ENCODE peak calls at places on chromosome 13, in seven cellular contexts. Z is HS-5; R is thyroid gland; D is stimulated activated naive CD4-positive, alpha-beta T cell treated with Interleukin-2 at 50 U/mL for 16 hours; H is NB4; E is heart left ventricle; W is AG10803. P is an unnamed sample.

GRCh38 chr13:25192936-25193335 is 20.8 kb upstream of the AMER2 start:
- DNase-seq in W (no peak), E (no peak), H (no peak), R (no peak), D (no peak), Z (no peak), P (no peak)

GRCh38 chr13:91744284-91744683 is 345.9 kb downstream of the GPC5 start:
- DNase-seq in Z (no peak), W (no peak), D (no peak), R (no peak), H (no peak), E (no peak), P (no peak)

GRCh38 chr13:25538276-25538675 is 166.5 kb downstream of the ATP8A2 start:
- DNase-seq in E (no peak), W (no peak), R (no peak), Z (no peak), D (no peak), H (no peak), P (no peak)

GRCh38 chr13:39538826-39539555 is 64.0 kb downstream of the LHFPL6 start:
- DNase-seq in Z (no peak), H (no peak), E (no peak), D (no peak), R (no peak), W (peak), P (peak)

GRCh38 chr13:111898956-111899713 is 167.8 kb upstream of the SOX1 start:
- DNase-seq in R (no peak), H (no peak), W (no peak), D (no peak), E (no peak), Z (no peak), P (no peak)

GRCh38 chr13:101556676-101557121 is 104.2 kb downstream of the ITGBL1 start:
- DNase-seq in W (peak), Z (no peak), R (no peak), E (no peak), D (no peak), H (no peak), P (no peak)

GRCh38 chr13:49046534-49046933 is 70.8 kb downstream of the FNDC3A start:
- DNase-seq in E (no peak), H (no peak), D (no peak), Z (no peak), W (peak), R (no peak), P (no peak)

GRCh38 chr13:62510906-62511655 is 1095.4 kb upstream of the PCDH20 start:
- DNase-seq in D (no peak), E (no peak), R (no peak), H (no peak), Z (no peak), W (no peak), P (no peak)

GRCh38 chr13:94339116-94339687 is 140.3 kb downstream of the DCT start:
- DNase-seq in D (no peak), E (no peak), H (no peak), Z (no peak), W (no peak), R (no peak), P (no peak)

GRCh38 chr13:113835461-113836274 is 28.2 kb downstream of the GAS6 start:
- DNase-seq in W (peak), R (no peak), E (peak), D (no peak), Z (no peak), H (peak), P (no peak)

GRCh38 chr13:107608736-107609135 is 606.6 kb downstream of the LIG4 start:
- DNase-seq in E (no peak), R (no peak), Z (no peak), W (no peak), H (no peak), D (no peak), P (no peak)

GRCh38 chr13:51887441-51887840 is 25.7 kb downstream of the CCDC70 start:
- DNase-seq in H (no peak), R (no peak), W (no peak), Z (no peak), E (no peak), D (no peak), P (no peak)

GRCh38 chr13:48504606-48505369 is 28.1 kb downstream of the RCBTB2 start:
- DNase-seq in D (peak), W (no peak), H (peak), Z (no peak), R (no peak), E (no peak), P (no peak)

GRCh38 chr13:44792096-44792495 is 197.2 kb downstream of the NUFIP1 start:
- DNase-seq in Z (no peak), R (no peak), W (no peak), D (no peak), E (no peak), H (no peak), P (no peak)

GRCh38 chr13:111304041-111304544 is 16.3 kb upstream of the TEX29 start:
- DNase-seq in E (no peak), R (no peak), D (no peak), W (no peak), Z (no peak), H (no peak), P (no peak)

GRCh38 chr13:73335226-73335625 is 276.4 kb downstream of the KLF5 start:
- DNase-seq in R (no peak), H (peak), E (no peak), W (peak), D (no peak), Z (peak), P (no peak)

GRCh38 chr13:43663474-43664090 is 123.2 kb downstream of the ENOX1 start:
- DNase-seq in H (no peak), W (peak), R (no peak), D (no peak), Z (peak), E (no peak), P (no peak)

GRCh38 chr13:73803997-73804396 is 330.2 kb downstream of the KLF12 start:
- DNase-seq in W (peak), E (no peak), R (no peak), H (no peak), Z (no peak), D (no peak), P (no peak)

GRCh38 chr13:45306966-45307365 is 34.0 kb downstream of the TPT1 start:
- DNase-seq in R (no peak), W (no peak), H (no peak), Z (no peak), D (no peak), E (no peak), P (no peak)